ENCODE peak calls at places on chromosome 12, in five cellular contexts. M, U, R, H and V are unnamed samples.

GRCh38 chr12:49110191-49111155 is at the start of gene LMBR1L:
- DNase-seq in M (peak; percentile 99), U (peak; percentile 96), R (peak; percentile 98), H (peak; percentile 95), V (peak; percentile 85)

GRCh38 chr12:3117628-3118027 is 40.4 kb downstream of the TSPAN9 start:
- DNase-seq in M (peak; percentile 70), U (no peak), R (no peak), H (no peak), V (no peak)

GRCh38 chr12:31118831-31119530 is 45.3 kb downstream of the DDX11 start:
- DNase-seq in M (no peak), U (peak; percentile 62), R (no peak), H (no peak), V (no peak)

GRCh38 chr12:10213168-10214130 is 772 bp downstream of the GABARAPL1 start:
- DNase-seq in M (peak; percentile 44), U (no peak), R (peak; percentile 92), H (no peak), V (peak; percentile 77)

GRCh38 chr12:25301798-25302197 is 51.1 kb upstream of the KRAS start:
- DNase-seq in M (no peak), U (no peak), R (no peak), H (no peak), V (no peak)

GRCh38 chr12:121139301-121139700 is 6.6 kb downstream of the P2RX7 start:
- DNase-seq in M (no peak), U (no peak), R (no peak), H (no peak), V (no peak)

GRCh38 chr12:108730337-108731104 is 797 bp downstream of the CORO1C start:
- DNase-seq in M (peak; percentile 88), U (peak; percentile 63), R (peak; percentile 69), H (no peak), V (peak; percentile 22)

GRCh38 chr12:100927825-100928224 is 133.2 kb downstream of the ANO4 start:
- DNase-seq in M (peak; percentile 75), U (no peak), R (no peak), H (no peak), V (no peak)

GRCh38 chr12:45912774-45913173 is 77.6 kb downstream of the SCAF11 start:
- DNase-seq in M (no peak), U (no peak), R (no peak), H (no peak), V (no peak)

GRCh38 chr12:57726884-57727757 is 11.4 kb downstream of the AGAP2 start:
- DNase-seq in M (no peak), U (no peak), R (peak; percentile 55), H (no peak), V (no peak)

GRCh38 chr12:109247831-109248654 is 61.0 kb downstream of the FOXN4 start:
- DNase-seq in M (no peak), U (no peak), R (peak; percentile 82), H (no peak), V (no peak)

GRCh38 chr12:76874491-76875190 is 4.2 kb downstream of the CSRP2 start:
- DNase-seq in M (no peak), U (no peak), R (no peak), H (no peak), V (no peak)

GRCh38 chr12:52721838-52722470 is 18.6 kb upstream of the KRT77 start:
- DNase-seq in M (no peak), U (no peak), R (no peak), H (no peak), V (no peak)

GRCh38 chr12:82517808-82518207 is 159.5 kb downstream of the METTL25 start:
- DNase-seq in M (peak; percentile 14), U (no peak), R (no peak), H (no peak), V (no peak)

GRCh38 chr12:121748571-121749265 is 36.2 kb downstream of the TMEM120B start:
- DNase-seq in M (peak; percentile 37), U (no peak), R (no peak), H (no peak), V (no peak)

GRCh38 chr12:120402217-120402616 is 33.3 kb upstream of the MSI1 start:
- DNase-seq in M (no peak), U (no peak), R (no peak), H (no peak), V (no peak)

GRCh38 chr12:90122716-90123115 is 414.1 kb upstream of the ATP2B1 start:
- DNase-seq in M (no peak), U (no peak), R (no peak), H (no peak), V (no peak)

GRCh38 chr12:4450551-4451112 is 5.0 kb upstream of the FGF6 start:
- DNase-seq in M (no peak), U (no peak), R (no peak), H (no peak), V (no peak)

GRCh38 chr12:47080725-47081502 is 1.2 kb upstream of the AMIGO2 start:
- DNase-seq in M (peak; percentile 75), U (no peak), R (peak; percentile 57), H (no peak), V (no peak)

GRCh38 chr12:5716221-5716620 is 228.8 kb downstream of the ANO2 start:
- DNase-seq in M (no peak), U (no peak), R (no peak), H (no peak), V (no peak)

GRCh38 chr12:69872804-69873203 is 47.8 kb downstream of the MYRFL start:
- DNase-seq in M (peak; percentile 18), U (no peak), R (no peak), H (no peak), V (no peak)

GRCh38 chr12:50517456-50518048 is 12.8 kb downstream of the DIP2B start:
- DNase-seq in M (no peak), U (no peak), R (no peak), H (no peak), V (no peak)

GRCh38 chr12:97767347-97767746 is 304.7 kb downstream of the RMST start:
- DNase-seq in M (no peak), U (no peak), R (no peak), H (no peak), V (no peak)

GRCh38 chr12:88141774-88142609 is at the start of the genes CEP290 and TMTC3:
- DNase-seq in M (peak; percentile 99), U (peak; percentile 97), R (peak; percentile 98), H (peak; percentile 90), V (peak; percentile 85)

GRCh38 chr12:88144037-88144436 is 1.9 kb downstream of the TMTC3 start:
- DNase-seq in M (no peak), U (no peak), R (no peak), H (no peak), V (no peak)

GRCh38 chr12:88142610-88142991 is 494 bp downstream of the TMTC3 start:
- DNase-seq in M (peak; percentile 17), U (no peak), R (peak; percentile 47), H (no peak), V (peak; percentile 15)

GRCh38 chr12:88144546-88145468 is 2.7 kb downstream of the TMTC3 start:
- DNase-seq in M (no peak), U (no peak), R (no peak), H (no peak), V (no peak)

GRCh38 chr12:88145567-88146347 is 3.6 kb downstream of the TMTC3 start:
- DNase-seq in M (no peak), U (no peak), R (no peak), H (no peak), V (no peak)
- H3K9me3 ChIP-seq in M (no peaks in the 10 kb centered on the region), U (peaks cover 3% of the 10 kb centered on the region), R (no peaks in the 10 kb centered on the region), H (no peaks in the 10 kb centered on the region), V (no peaks in the 10 kb centered on the region)

DNA sequence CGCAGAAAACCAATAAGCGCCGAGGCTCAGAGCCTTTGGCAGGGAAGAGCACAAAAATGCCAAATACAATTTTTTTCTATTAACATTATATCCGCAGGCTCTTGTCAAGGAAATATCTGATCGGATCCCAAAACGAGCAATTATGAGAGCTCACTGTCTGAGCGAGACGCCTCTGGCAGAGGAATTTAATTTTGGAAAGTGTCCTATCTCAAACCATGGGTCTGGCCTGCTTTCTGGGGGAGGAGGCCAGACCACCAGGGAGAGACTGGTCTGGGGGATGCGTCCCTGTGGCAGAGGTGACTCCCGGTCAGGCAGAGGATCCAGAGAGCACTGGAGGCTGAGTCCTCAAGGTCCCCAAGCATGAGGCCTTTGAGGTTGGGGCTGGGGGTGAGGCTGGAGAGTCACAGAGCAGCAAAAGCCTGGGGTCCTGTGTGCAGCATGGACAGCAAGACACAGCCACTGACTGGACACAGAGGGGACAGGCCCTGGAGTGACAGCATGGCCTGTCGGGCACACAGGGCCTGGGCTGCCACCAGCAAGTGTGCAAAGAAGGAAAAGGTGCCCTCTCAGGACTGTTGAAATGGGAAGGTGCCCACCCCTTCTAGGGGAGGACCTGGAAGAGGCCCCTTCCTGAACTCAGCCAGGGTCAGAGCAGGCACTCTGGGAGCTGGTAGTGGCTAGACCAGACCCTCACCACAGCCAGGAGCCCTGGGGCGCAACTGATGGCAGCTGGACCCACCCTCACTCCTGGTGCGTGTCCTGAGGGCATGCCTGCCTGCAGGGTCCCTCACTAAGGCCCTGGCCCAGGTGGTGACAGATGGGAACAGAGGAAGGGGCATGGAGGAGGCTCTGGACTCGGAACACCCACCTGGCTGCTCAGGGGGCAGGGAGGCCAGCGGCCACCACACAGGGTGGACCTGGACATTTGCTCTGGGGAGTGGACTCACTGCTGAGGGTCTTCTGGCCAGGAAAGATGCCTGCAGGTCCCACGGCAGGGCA is 342.5 kb upstream of the SFSWAP start:
- DNase-seq in M (no peak), U (no peak), R (peak; percentile 19), H (no peak), V (no peak)
- H3K9me3 ChIP-seq in M (no peaks in the 10 kb centered on the region), U (no peaks in the 10 kb centered on the region), R (no peaks in the 10 kb centered on the region), H (no peaks in the 10 kb centered on the region), V (no peaks in the 10 kb centered on the region)

GRCh38 chr12:132998742-132999141 is 12.6 kb downstream of the ZNF26 start:
- DNase-seq in M (no peak), U (no peak), R (no peak), H (no peak), V (no peak)
- H3K9me3 ChIP-seq in M (peaks cover 5% of the 10 kb centered on the region), U (peaks cover 38% of the 10 kb centered on the region), R (no peaks in the 10 kb centered on the region), H (peaks cover 100% of the 10 kb centered on the region), V (peaks cover 41% of the 10 kb centered on the region)

GRCh38 chr12:132364348-132364902 is 35.0 kb upstream of the GALNT9 start:
- DNase-seq in M (no peak), U (no peak), R (no peak), H (no peak), V (peak; percentile 2)
- H3K9me3 ChIP-seq in M (no peaks in the 10 kb centered on the region), U (no peaks in the 10 kb centered on the region), R (no peaks in the 10 kb centered on the region), H (peaks cover 9% of the 10 kb centered on the region), V (no peaks in the 10 kb centered on the region)

DNA sequence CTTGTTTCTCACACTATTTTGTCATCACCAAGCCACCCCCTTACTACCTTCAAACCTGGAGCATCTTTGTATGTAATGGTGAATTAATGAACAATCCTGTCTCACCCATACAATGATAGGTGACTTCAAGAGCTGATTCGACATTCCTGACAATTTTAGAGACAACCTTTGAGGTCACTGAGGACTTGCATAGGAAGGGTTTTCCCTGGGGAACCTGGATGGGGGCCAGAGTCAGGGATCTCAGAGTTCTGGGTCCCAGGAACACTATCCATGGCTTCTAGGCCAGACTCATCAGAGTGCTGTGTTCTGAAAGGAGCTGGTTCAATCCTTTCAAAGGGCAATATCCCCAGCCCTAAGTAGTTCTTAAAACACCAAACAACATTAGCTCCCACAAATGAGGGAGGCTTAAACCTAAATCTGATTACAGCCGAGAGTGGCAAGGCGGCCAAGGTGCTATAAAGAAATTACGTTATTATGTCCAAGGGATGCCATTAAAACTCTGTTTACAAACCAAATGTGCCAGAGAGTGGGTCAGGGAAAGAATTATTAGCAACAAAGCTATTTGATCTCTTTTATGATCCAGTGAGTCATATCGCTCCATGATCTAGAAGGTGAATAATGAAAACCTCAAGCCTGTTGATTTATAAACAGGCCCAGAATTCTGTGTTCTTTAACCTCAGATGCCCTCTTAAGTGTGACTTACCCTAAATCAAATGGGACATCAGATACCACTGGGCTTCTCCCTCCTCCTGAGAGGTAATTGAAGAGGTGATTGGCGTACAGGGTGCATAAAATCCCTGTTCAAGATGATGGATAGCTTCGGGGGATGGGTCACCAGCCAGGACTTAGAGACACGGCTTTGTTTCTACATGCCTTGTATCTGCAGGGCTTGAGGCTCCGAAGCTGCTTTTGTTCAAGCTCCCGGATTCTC is 230.2 kb upstream of the TBX3 start:
- DNase-seq in M (peak; percentile 94), U (peak; percentile 3), R (no peak), H (no peak), V (no peak)
- H3K9me3 ChIP-seq in M (no peaks in the 10 kb centered on the region), U (no peaks in the 10 kb centered on the region), R (no peaks in the 10 kb centered on the region), H (peaks cover 12% of the 10 kb centered on the region), V (peaks cover 2% of the 10 kb centered on the region)